ENCODE peak calls at places on chromosomes 11 and 22, in seven cellular contexts. One of them, this sample, is unnamed.

GRCh38 chr11:65434667-65435179 is 12.1 kb downstream of the NEAT1 start:
- DNase-seq in hepatocyte: no peak
- DNase-seq in GM23338: no peak
- DNase-seq in neural progenitor cell: no peak
- DNase-seq in HCT116: no peak
- DNase-seq in MM.1S: no peak
- DNase-seq in GM23248: peak
- DNase-seq in this sample: no peak

GRCh38 chr11:46275964-46276641 is 1.4 kb upstream of the CREB3L1 start:
- DNase-seq in GM23248: no peak
- DNase-seq in HCT116: no peak
- DNase-seq in neural progenitor cell: no peak
- DNase-seq in hepatocyte: peak
- DNase-seq in GM23338: no peak
- DNase-seq in MM.1S: no peak
- DNase-seq in this sample: no peak

GRCh38 chr11:4041731-4042391 is 52.7 kb upstream of the RRM1 start:
- DNase-seq in HCT116: no peak
- DNase-seq in MM.1S: no peak
- DNase-seq in GM23248: no peak
- DNase-seq in neural progenitor cell: no peak
- DNase-seq in GM23338: no peak
- DNase-seq in hepatocyte: no peak
- DNase-seq in this sample: no peak

GRCh38 chr11:44833869-44834452 is 107.2 kb downstream of the TSPAN18 start:
- DNase-seq in GM23248: no peak
- DNase-seq in HCT116: no peak
- DNase-seq in GM23338: peak
- DNase-seq in MM.1S: no peak
- DNase-seq in neural progenitor cell: peak
- DNase-seq in hepatocyte: peak
- DNase-seq in this sample: peak

GRCh38 chr22:50599816-50600454 is 658 bp upstream of the MAPK8IP2 start:
- DNase-seq in MM.1S: peak
- DNase-seq in neural progenitor cell: peak
- DNase-seq in GM23248: peak
- DNase-seq in GM23338: peak
- DNase-seq in hepatocyte: peak
- DNase-seq in HCT116: no peak
- DNase-seq in this sample: peak

GRCh38 chr11:45580399-45580798 is 85.0 kb downstream of the CHST1 start:
- DNase-seq in GM23248: peak
- DNase-seq in HCT116: no peak
- DNase-seq in neural progenitor cell: peak
- DNase-seq in GM23338: peak
- DNase-seq in hepatocyte: peak
- DNase-seq in MM.1S: peak
- DNase-seq in this sample: peak

GRCh38 chr22:20236052-20236717 is 31.9 kb downstream of the RTN4R start:
- DNase-seq in HCT116: no peak
- DNase-seq in GM23338: no peak
- DNase-seq in hepatocyte: no peak
- DNase-seq in MM.1S: no peak
- DNase-seq in GM23248: no peak
- DNase-seq in neural progenitor cell: no peak
- DNase-seq in this sample: no peak

GRCh38 chr11:83918471-83918870 is 632.3 kb upstream of the CCDC90B start:
- DNase-seq in GM23338: no peak
- DNase-seq in hepatocyte: no peak
- DNase-seq in neural progenitor cell: no peak
- DNase-seq in GM23248: no peak
- DNase-seq in MM.1S: no peak
- DNase-seq in HCT116: no peak
- DNase-seq in this sample: no peak

GRCh38 chr11:2599561-2600189 is 100.1 kb downstream of the KCNQ1OT1 start:
- DNase-seq in HCT116: no peak
- DNase-seq in GM23338: no peak
- DNase-seq in hepatocyte: no peak
- DNase-seq in GM23248: no peak
- DNase-seq in neural progenitor cell: no peak
- DNase-seq in MM.1S: no peak
- DNase-seq in this sample: peak

GRCh38 chr11:85947431-85948272 is 92.5 kb downstream of the CCDC83 start:
- DNase-seq in HCT116: no peak
- DNase-seq in GM23248: peak
- DNase-seq in MM.1S: peak
- DNase-seq in neural progenitor cell: no peak
- DNase-seq in GM23338: no peak
- DNase-seq in hepatocyte: peak
- DNase-seq in this sample: peak

GRCh38 chr11:123434262-123434661 is 4.2 kb downstream of the GRAMD1B start:
- DNase-seq in MM.1S: peak
- DNase-seq in HCT116: peak
- DNase-seq in GM23248: peak
- DNase-seq in hepatocyte: no peak
- DNase-seq in neural progenitor cell: peak
- DNase-seq in GM23338: peak
- DNase-seq in this sample: peak

GRCh38 chr11:100445231-100445735 is 241.8 kb upstream of the ARHGAP42 start:
- DNase-seq in GM23248: no peak
- DNase-seq in GM23338: peak
- DNase-seq in neural progenitor cell: peak
- DNase-seq in MM.1S: no peak
- DNase-seq in hepatocyte: no peak
- DNase-seq in HCT116: no peak
- DNase-seq in this sample: peak

GRCh38 chr11:75492181-75492820 is 33.4 kb downstream of the GDPD5 start:
- DNase-seq in HCT116: no peak
- DNase-seq in hepatocyte: no peak
- DNase-seq in neural progenitor cell: no peak
- DNase-seq in MM.1S: no peak
- DNase-seq in GM23338: peak
- DNase-seq in GM23248: no peak
- DNase-seq in this sample: peak

GRCh38 chr11:64247729-64248531 is 1.2 kb upstream of the PPP1R14B start:
- DNase-seq in neural progenitor cell: no peak
- DNase-seq in GM23248: no peak
- DNase-seq in MM.1S: no peak
- DNase-seq in GM23338: no peak
- DNase-seq in hepatocyte: no peak
- DNase-seq in HCT116: no peak
- DNase-seq in this sample: no peak

GRCh38 chr11:61075891-61076290 is 26.4 kb upstream of the CD5 start:
- DNase-seq in GM23248: peak
- DNase-seq in MM.1S: no peak
- DNase-seq in HCT116: no peak
- DNase-seq in hepatocyte: peak
- DNase-seq in GM23338: peak
- DNase-seq in neural progenitor cell: peak
- DNase-seq in this sample: peak

GRCh38 chr11:129896062-129896461 is 684 bp upstream of the NFRKB start:
- DNase-seq in MM.1S: no peak
- DNase-seq in HCT116: no peak
- DNase-seq in hepatocyte: no peak
- DNase-seq in GM23338: peak
- DNase-seq in neural progenitor cell: no peak
- DNase-seq in GM23248: no peak
- DNase-seq in this sample: no peak

GRCh38 chr11:22343411-22344032 is 5.3 kb downstream of the SLC17A6 start:
- DNase-seq in hepatocyte: no peak
- DNase-seq in MM.1S: no peak
- DNase-seq in neural progenitor cell: peak
- DNase-seq in GM23248: no peak
- DNase-seq in GM23338: peak
- DNase-seq in HCT116: no peak
- DNase-seq in this sample: no peak

GRCh38 chr22:36386900-36387663 is 685 bp downstream of the MYH9 start:
- DNase-seq in MM.1S: peak
- DNase-seq in neural progenitor cell: peak
- DNase-seq in GM23338: peak
- DNase-seq in HCT116: no peak
- DNase-seq in GM23248: peak
- DNase-seq in hepatocyte: peak
- DNase-seq in this sample: no peak

GRCh38 chr11:44538375-44539054 is 26.9 kb upstream of the CD82 start:
- DNase-seq in hepatocyte: peak
- DNase-seq in GM23248: peak
- DNase-seq in GM23338: peak
- DNase-seq in MM.1S: peak
- DNase-seq in neural progenitor cell: peak
- DNase-seq in HCT116: peak
- DNase-seq in this sample: peak

GRCh38 chr11:96447711-96448110 is 57.9 kb downstream of the JRKL start:
- DNase-seq in HCT116: no peak
- DNase-seq in GM23248: no peak
- DNase-seq in GM23338: no peak
- DNase-seq in neural progenitor cell: no peak
- DNase-seq in MM.1S: no peak
- DNase-seq in hepatocyte: no peak
- DNase-seq in this sample: no peak

GRCh38 chr22:37263966-37264887 is 18.1 kb upstream of the CYTH4 start:
- DNase-seq in hepatocyte: no peak
- DNase-seq in neural progenitor cell: no peak
- DNase-seq in HCT116: no peak
- DNase-seq in GM23338: no peak
- DNase-seq in GM23248: no peak
- DNase-seq in MM.1S: no peak
- DNase-seq in this sample: no peak

DNA sequence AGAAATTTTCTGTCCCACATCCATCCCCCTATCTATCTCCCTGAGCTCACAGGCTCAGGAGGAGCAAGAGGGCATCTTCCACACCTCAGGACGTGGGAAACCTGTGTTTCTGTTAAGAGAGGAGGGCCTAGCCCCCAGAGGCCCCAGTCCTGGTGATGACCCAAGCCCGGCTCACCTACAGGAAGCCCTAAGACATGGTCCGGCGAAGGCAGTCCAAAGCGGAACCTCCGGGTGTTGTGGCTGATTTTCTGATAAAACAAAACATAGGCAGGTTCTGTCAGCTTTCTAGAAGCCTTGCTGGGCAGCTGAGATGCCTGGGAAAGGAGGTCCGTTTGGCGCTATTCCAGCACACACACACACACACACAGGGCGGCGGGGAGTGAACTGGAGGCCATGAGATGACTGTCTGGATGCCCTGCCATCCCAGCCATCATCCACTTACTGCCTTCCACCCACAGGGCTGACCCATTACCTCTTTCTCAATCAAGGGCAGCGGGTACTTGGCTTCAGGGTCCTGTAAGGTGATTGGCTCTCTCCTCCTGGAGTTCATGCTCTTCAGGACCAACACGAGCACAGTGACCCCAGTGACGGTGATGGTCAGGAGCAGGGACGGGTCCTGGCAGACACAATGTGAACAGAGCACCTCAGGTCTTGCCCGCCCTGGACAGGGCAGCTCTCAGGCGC is 882 bp downstream of the CYB5R2 start:
- DNase-seq in neural progenitor cell: no peak
- DNase-seq in MM.1S: no peak
- DNase-seq in GM23338: no peak
- DNase-seq in hepatocyte: peak
- DNase-seq in GM23248: no peak
- DNase-seq in HCT116: no peak
- DNase-seq in this sample: no peak
- TF ChIP-seq EZH2phosphoT487 in neural progenitor cell: no peak
- TF ChIP-seq EZH2phosphoT487 in MM.1S: no peak
- TF ChIP-seq EZH2phosphoT487 in GM23338: no peak
- TF ChIP-seq EZH2phosphoT487 in hepatocyte: no peak
- TF ChIP-seq EZH2phosphoT487 in GM23248: no peak
- TF ChIP-seq EZH2phosphoT487 in HCT116: no peak
- TF ChIP-seq EZH2phosphoT487 in this sample: no peak

GRCh38 chr11:134277176-134278001 is 1.2 kb downstream of the GLB1L3 start:
- DNase-seq in MM.1S: no peak
- DNase-seq in hepatocyte: no peak
- DNase-seq in HCT116: no peak
- DNase-seq in neural progenitor cell: peak
- DNase-seq in GM23248: peak
- DNase-seq in GM23338: peak
- DNase-seq in this sample: no peak

GRCh38 chr11:134275534-134276395 is at the start of gene GLB1L3:
- DNase-seq in neural progenitor cell: peak
- DNase-seq in GM23338: peak
- DNase-seq in MM.1S: peak
- DNase-seq in hepatocyte: peak
- DNase-seq in GM23248: peak
- DNase-seq in HCT116: no peak
- DNase-seq in this sample: no peak

GRCh38 chr11:134275188-134275533 is 1.0 kb upstream of the GLB1L3 start:
- DNase-seq in GM23248: no peak
- DNase-seq in hepatocyte: no peak
- DNase-seq in MM.1S: no peak
- DNase-seq in GM23338: peak
- DNase-seq in neural progenitor cell: no peak
- DNase-seq in HCT116: no peak
- DNase-seq in this sample: no peak

GRCh38 chr11:134278356-134278755 is 2.2 kb downstream of the GLB1L3 start:
- DNase-seq in GM23248: no peak
- DNase-seq in neural progenitor cell: no peak
- DNase-seq in MM.1S: no peak
- DNase-seq in hepatocyte: no peak
- DNase-seq in GM23338: no peak
- DNase-seq in HCT116: no peak
- DNase-seq in this sample: no peak

GRCh38 chr11:134276396-134277175 is 407 bp downstream of the GLB1L3 start:
- DNase-seq in neural progenitor cell: peak
- DNase-seq in GM23248: peak
- DNase-seq in MM.1S: no peak
- DNase-seq in hepatocyte: no peak
- DNase-seq in GM23338: peak
- DNase-seq in HCT116: no peak
- DNase-seq in this sample: no peak
- TF ChIP-seq EZH2 in neural progenitor cell: peak
- TF ChIP-seq EZH2 in GM23248: no peak
- TF ChIP-seq EZH2 in MM.1S: no peak
- TF ChIP-seq EZH2 in hepatocyte: no peak
- TF ChIP-seq EZH2 in GM23338: no peak
- TF ChIP-seq EZH2 in HCT116: no peak
- TF ChIP-seq EZH2 in this sample: peak

GRCh38 chr11:104259121-104259610 is 95.2 kb upstream of the PDGFD start:
- DNase-seq in GM23338: no peak
- DNase-seq in neural progenitor cell: no peak
- DNase-seq in hepatocyte: no peak
- DNase-seq in MM.1S: no peak
- DNase-seq in HCT116: no peak
- DNase-seq in GM23248: no peak
- DNase-seq in this sample: no peak
- TF ChIP-seq EZH2phosphoT487 in GM23338: no peak
- TF ChIP-seq EZH2phosphoT487 in neural progenitor cell: no peak
- TF ChIP-seq EZH2phosphoT487 in hepatocyte: no peak
- TF ChIP-seq EZH2phosphoT487 in MM.1S: no peak
- TF ChIP-seq EZH2phosphoT487 in HCT116: no peak
- TF ChIP-seq EZH2phosphoT487 in GM23248: no peak
- TF ChIP-seq EZH2phosphoT487 in this sample: no peak

DNA sequence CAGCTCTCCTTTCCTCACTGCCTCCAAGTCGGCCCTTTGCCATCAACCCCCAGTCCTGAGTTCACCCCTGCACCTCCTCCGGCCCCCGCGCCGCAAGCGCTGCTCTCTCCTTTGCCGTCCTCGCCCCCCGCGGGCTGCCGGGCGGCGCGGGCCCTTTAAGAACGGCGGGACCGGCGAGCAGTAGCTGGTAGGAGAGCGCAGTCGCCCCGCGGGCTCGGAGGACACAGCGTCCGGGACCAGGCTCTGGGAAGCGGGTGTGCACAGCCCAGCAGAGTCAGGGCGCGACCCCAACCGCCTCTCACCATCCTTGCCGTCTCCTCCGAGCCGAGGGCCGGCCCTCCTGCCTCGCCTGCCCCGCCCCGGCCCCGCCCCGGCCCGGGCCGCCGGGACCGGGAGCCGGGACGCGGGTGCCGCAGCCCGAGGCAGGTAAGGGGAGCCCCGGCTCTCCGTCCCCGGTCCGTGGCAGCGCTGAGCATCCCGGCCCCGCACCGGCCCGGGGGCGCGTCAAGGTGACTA is at the start of gene ABCG4:
- DNase-seq in HCT116: no peak
- DNase-seq in neural progenitor cell: peak
- DNase-seq in hepatocyte: peak
- DNase-seq in GM23338: peak
- DNase-seq in GM23248: peak
- DNase-seq in MM.1S: no peak
- DNase-seq in this sample: peak
- TF ChIP-seq EZH2 in HCT116: no peak
- TF ChIP-seq EZH2 in neural progenitor cell: peak
- TF ChIP-seq EZH2 in hepatocyte: peak
- TF ChIP-seq EZH2 in GM23338: peak
- TF ChIP-seq EZH2 in GM23248: no peak
- TF ChIP-seq EZH2 in MM.1S: no peak
- TF ChIP-seq EZH2 in this sample: no peak

This sample was measured in PC-3.